ENCODE peak calls at places on chromosomes 12 and 14, in seven cellular contexts. One of them, this sample, is unnamed.

GRCh38 chr12:86959766-86960458 is 703.7 kb upstream of the MGAT4C start:
- DNase-seq in A549: no peak
- DNase-seq in transverse colon: no peak
- DNase-seq in mucosa of descending colon: no peak
- DNase-seq in tibial nerve: no peak
- DNase-seq in right lobe of liver: no peak
- DNase-seq in adrenal gland: no peak
- DNase-seq in this sample: no peak

GRCh38 chr14:74951443-74952194 is 3.8 kb downstream of the PGF start:
- DNase-seq in transverse colon: no peak
- DNase-seq in right lobe of liver: no peak
- DNase-seq in adrenal gland: no peak
- DNase-seq in tibial nerve: no peak
- DNase-seq in A549: no peak
- DNase-seq in mucosa of descending colon: no peak
- DNase-seq in this sample: no peak

GRCh38 chr12:44193281-44193680 is 357.4 kb downstream of the TMEM117 start:
- DNase-seq in mucosa of descending colon: no peak
- DNase-seq in adrenal gland: no peak
- DNase-seq in transverse colon: no peak
- DNase-seq in tibial nerve: no peak
- DNase-seq in A549: no peak
- DNase-seq in right lobe of liver: no peak
- DNase-seq in this sample: no peak

GRCh38 chr12:33670284-33670683 is 230.7 kb upstream of the SYT10 start:
- DNase-seq in tibial nerve: no peak
- DNase-seq in mucosa of descending colon: no peak
- DNase-seq in adrenal gland: no peak
- DNase-seq in right lobe of liver: no peak
- DNase-seq in A549: no peak
- DNase-seq in transverse colon: no peak
- DNase-seq in this sample: no peak

GRCh38 chr14:69818760-69819191 is 21.7 kb upstream of the SLC10A1 start:
- DNase-seq in right lobe of liver: no peak
- DNase-seq in A549: peak
- DNase-seq in adrenal gland: peak
- DNase-seq in tibial nerve: no peak
- DNase-seq in transverse colon: peak
- DNase-seq in mucosa of descending colon: no peak
- DNase-seq in this sample: peak

GRCh38 chr12:30836656-30837445 is 82.1 kb upstream of the CAPRIN2 start:
- DNase-seq in adrenal gland: no peak
- DNase-seq in A549: no peak
- DNase-seq in mucosa of descending colon: no peak
- DNase-seq in tibial nerve: no peak
- DNase-seq in right lobe of liver: no peak
- DNase-seq in transverse colon: no peak
- DNase-seq in this sample: no peak

GRCh38 chr12:73383584-73384229 is 1111.5 kb downstream of the TRHDE start:
- DNase-seq in transverse colon: no peak
- DNase-seq in right lobe of liver: no peak
- DNase-seq in adrenal gland: no peak
- DNase-seq in mucosa of descending colon: no peak
- DNase-seq in A549: no peak
- DNase-seq in tibial nerve: no peak
- DNase-seq in this sample: no peak

GRCh38 chr12:6603095-6603567 is 4.0 kb downstream of the CHD4 start:
- DNase-seq in right lobe of liver: no peak
- DNase-seq in mucosa of descending colon: no peak
- DNase-seq in adrenal gland: peak
- DNase-seq in tibial nerve: no peak
- DNase-seq in transverse colon: peak
- DNase-seq in A549: no peak
- DNase-seq in this sample: peak

GRCh38 chr14:56555921-56556570 is 23.6 kb upstream of the TMEM260 start:
- DNase-seq in adrenal gland: no peak
- DNase-seq in tibial nerve: no peak
- DNase-seq in A549: peak
- DNase-seq in transverse colon: no peak
- DNase-seq in mucosa of descending colon: no peak
- DNase-seq in right lobe of liver: no peak
- DNase-seq in this sample: no peak

GRCh38 chr14:79764288-79764687 is 447.0 kb downstream of the DIO2 start:
- DNase-seq in tibial nerve: no peak
- DNase-seq in A549: no peak
- DNase-seq in mucosa of descending colon: no peak
- DNase-seq in right lobe of liver: no peak
- DNase-seq in adrenal gland: no peak
- DNase-seq in transverse colon: no peak
- DNase-seq in this sample: no peak

GRCh38 chr14:37089410-37089809 is 83.0 kb downstream of the SLC25A21 start:
- DNase-seq in mucosa of descending colon: no peak
- DNase-seq in right lobe of liver: no peak
- DNase-seq in tibial nerve: no peak
- DNase-seq in transverse colon: no peak
- DNase-seq in A549: no peak
- DNase-seq in adrenal gland: no peak
- DNase-seq in this sample: no peak

GRCh38 chr14:100740931-100741330 is 14.2 kb downstream of the DLK1 start:
- DNase-seq in tibial nerve: no peak
- DNase-seq in adrenal gland: no peak
- DNase-seq in right lobe of liver: peak
- DNase-seq in A549: no peak
- DNase-seq in mucosa of descending colon: no peak
- DNase-seq in transverse colon: no peak
- DNase-seq in this sample: no peak

GRCh38 chr12:25459541-25459951 is 93.5 kb downstream of the LMNTD1 start:
- DNase-seq in tibial nerve: no peak
- DNase-seq in mucosa of descending colon: no peak
- DNase-seq in right lobe of liver: no peak
- DNase-seq in A549: no peak
- DNase-seq in adrenal gland: no peak
- DNase-seq in transverse colon: no peak
- DNase-seq in this sample: no peak

GRCh38 chr14:71117839-71118743 is 210.8 kb downstream of the PCNX1 start:
- DNase-seq in A549: peak
- DNase-seq in tibial nerve: no peak
- DNase-seq in adrenal gland: no peak
- DNase-seq in mucosa of descending colon: no peak
- DNase-seq in right lobe of liver: no peak
- DNase-seq in transverse colon: peak
- DNase-seq in this sample: no peak

GRCh38 chr14:56119221-56119967 is 1.2 kb downstream of the PELI2 start:
- DNase-seq in adrenal gland: peak
- DNase-seq in tibial nerve: no peak
- DNase-seq in right lobe of liver: peak
- DNase-seq in A549: peak
- DNase-seq in transverse colon: peak
- DNase-seq in mucosa of descending colon: no peak
- DNase-seq in this sample: no peak

GRCh38 chr14:105917933-105918436 is 391.6 kb downstream of the TMEM121 start:
- DNase-seq in mucosa of descending colon: peak
- DNase-seq in transverse colon: no peak
- DNase-seq in tibial nerve: no peak
- DNase-seq in A549: no peak
- DNase-seq in adrenal gland: no peak
- DNase-seq in right lobe of liver: peak
- DNase-seq in this sample: no peak

GRCh38 chr14:54229136-54229535 is 167.7 kb upstream of the CDKN3 start:
- DNase-seq in transverse colon: no peak
- DNase-seq in adrenal gland: no peak
- DNase-seq in tibial nerve: no peak
- DNase-seq in right lobe of liver: no peak
- DNase-seq in A549: no peak
- DNase-seq in mucosa of descending colon: no peak
- DNase-seq in this sample: no peak

GRCh38 chr12:40716037-40716436 is 23.8 kb downstream of the CNTN1 start:
- DNase-seq in right lobe of liver: no peak
- DNase-seq in tibial nerve: no peak
- DNase-seq in transverse colon: no peak
- DNase-seq in A549: no peak
- DNase-seq in mucosa of descending colon: no peak
- DNase-seq in adrenal gland: no peak
- DNase-seq in this sample: no peak

GRCh38 chr14:37890095-37890494 is 294.7 kb downstream of the TTC6 start:
- DNase-seq in mucosa of descending colon: no peak
- DNase-seq in adrenal gland: no peak
- DNase-seq in tibial nerve: no peak
- DNase-seq in right lobe of liver: no peak
- DNase-seq in transverse colon: no peak
- DNase-seq in A549: no peak
- DNase-seq in this sample: no peak

GRCh38 chr12:104682790-104683279 is 226.1 kb downstream of the CHST11 start:
- DNase-seq in transverse colon: no peak
- DNase-seq in right lobe of liver: no peak
- DNase-seq in A549: no peak
- DNase-seq in adrenal gland: no peak
- DNase-seq in tibial nerve: no peak
- DNase-seq in mucosa of descending colon: no peak
- DNase-seq in this sample: peak

GRCh38 chr12:132100306-132101065 is 43.6 kb downstream of the DDX51 start:
- DNase-seq in transverse colon: no peak
- DNase-seq in adrenal gland: peak
- DNase-seq in mucosa of descending colon: no peak
- DNase-seq in right lobe of liver: no peak
- DNase-seq in A549: no peak
- DNase-seq in tibial nerve: no peak
- DNase-seq in this sample: no peak

GRCh38 chr14:81416233-81416927 is 16.3 kb upstream of the STON2 start:
- DNase-seq in A549: no peak
- DNase-seq in right lobe of liver: no peak
- DNase-seq in transverse colon: no peak
- DNase-seq in mucosa of descending colon: no peak
- DNase-seq in adrenal gland: peak
- DNase-seq in tibial nerve: no peak
- DNase-seq in this sample: no peak

GRCh38 chr14:65261946-65262345 is 150.6 kb upstream of the FUT8 start:
- DNase-seq in A549: no peak
- DNase-seq in mucosa of descending colon: no peak
- DNase-seq in tibial nerve: no peak
- DNase-seq in right lobe of liver: no peak
- DNase-seq in transverse colon: no peak
- DNase-seq in adrenal gland: no peak
- DNase-seq in this sample: no peak
- H3K4me3 ChIP-seq in A549: no peak
- H3K4me3 ChIP-seq in mucosa of descending colon: no peak
- H3K4me3 ChIP-seq in tibial nerve: no peak
- H3K4me3 ChIP-seq in right lobe of liver: no peak
- H3K4me3 ChIP-seq in transverse colon: no peak
- H3K4me3 ChIP-seq in adrenal gland: no peak
- H3K4me3 ChIP-seq in this sample: no peak

DNA sequence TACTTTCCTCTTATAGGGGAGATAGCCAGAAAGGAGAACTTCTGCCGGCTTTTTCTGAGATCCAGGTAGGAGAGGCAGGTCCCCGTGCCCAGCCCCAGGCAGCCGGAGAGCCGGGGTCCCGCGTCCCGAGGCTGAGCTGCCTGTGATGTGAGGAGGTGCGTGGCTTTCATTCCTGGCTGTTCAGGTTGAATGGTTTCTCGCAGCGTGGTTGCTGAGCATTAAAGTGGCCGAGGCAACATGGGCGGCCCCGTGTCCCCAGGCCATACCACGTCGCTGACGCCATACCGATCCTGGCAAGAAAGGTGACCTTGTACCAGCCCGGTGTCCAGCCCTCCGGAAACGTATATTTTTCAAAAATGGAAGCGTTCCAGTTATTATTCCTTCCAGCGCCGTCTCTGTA is 116.7 kb upstream of the MYL2 start:
- DNase-seq in tibial nerve: no peak
- DNase-seq in adrenal gland: no peak
- DNase-seq in A549: no peak
- DNase-seq in transverse colon: no peak
- DNase-seq in right lobe of liver: no peak
- DNase-seq in mucosa of descending colon: no peak
- DNase-seq in this sample: no peak
- H3K4me3 ChIP-seq in tibial nerve: no peak
- H3K4me3 ChIP-seq in adrenal gland: no peak
- H3K4me3 ChIP-seq in A549: peak
- H3K4me3 ChIP-seq in transverse colon: no peak
- H3K4me3 ChIP-seq in right lobe of liver: no peak
- H3K4me3 ChIP-seq in mucosa of descending colon: no peak
- H3K4me3 ChIP-seq in this sample: no peak

GRCh38 chr14:39268393-39268792 is 34.7 kb downstream of the MIA2 start:
- DNase-seq in mucosa of descending colon: no peak
- DNase-seq in right lobe of liver: no peak
- DNase-seq in transverse colon: no peak
- DNase-seq in tibial nerve: no peak
- DNase-seq in adrenal gland: no peak
- DNase-seq in A549: peak
- DNase-seq in this sample: peak
- H3K4me3 ChIP-seq in mucosa of descending colon: no peak
- H3K4me3 ChIP-seq in right lobe of liver: no peak
- H3K4me3 ChIP-seq in transverse colon: no peak
- H3K4me3 ChIP-seq in tibial nerve: peak
- H3K4me3 ChIP-seq in adrenal gland: no peak
- H3K4me3 ChIP-seq in A549: peak
- H3K4me3 ChIP-seq in this sample: peak

GRCh38 chr12:110922652-110923051 is 2.3 kb upstream of the MYL2 start:
- DNase-seq in mucosa of descending colon: no peak
- DNase-seq in adrenal gland: no peak
- DNase-seq in transverse colon: no peak
- DNase-seq in tibial nerve: no peak
- DNase-seq in A549: no peak
- DNase-seq in right lobe of liver: no peak
- DNase-seq in this sample: no peak

GRCh38 chr12:110919720-110920119 is 659 bp downstream of the MYL2 start:
- DNase-seq in A549: no peak
- DNase-seq in mucosa of descending colon: no peak
- DNase-seq in adrenal gland: no peak
- DNase-seq in right lobe of liver: no peak
- DNase-seq in tibial nerve: no peak
- DNase-seq in transverse colon: no peak
- DNase-seq in this sample: no peak

GRCh38 chr12:110921262-110921661 is 883 bp upstream of the MYL2 start:
- DNase-seq in right lobe of liver: no peak
- DNase-seq in adrenal gland: no peak
- DNase-seq in tibial nerve: no peak
- DNase-seq in transverse colon: no peak
- DNase-seq in A549: peak
- DNase-seq in mucosa of descending colon: no peak
- DNase-seq in this sample: no peak

GRCh38 chr12:110917961-110918360 is 2.4 kb downstream of the MYL2 start:
- DNase-seq in A549: no peak
- DNase-seq in transverse colon: no peak
- DNase-seq in tibial nerve: no peak
- DNase-seq in right lobe of liver: no peak
- DNase-seq in mucosa of descending colon: no peak
- DNase-seq in adrenal gland: no peak
- DNase-seq in this sample: no peak

DNA sequence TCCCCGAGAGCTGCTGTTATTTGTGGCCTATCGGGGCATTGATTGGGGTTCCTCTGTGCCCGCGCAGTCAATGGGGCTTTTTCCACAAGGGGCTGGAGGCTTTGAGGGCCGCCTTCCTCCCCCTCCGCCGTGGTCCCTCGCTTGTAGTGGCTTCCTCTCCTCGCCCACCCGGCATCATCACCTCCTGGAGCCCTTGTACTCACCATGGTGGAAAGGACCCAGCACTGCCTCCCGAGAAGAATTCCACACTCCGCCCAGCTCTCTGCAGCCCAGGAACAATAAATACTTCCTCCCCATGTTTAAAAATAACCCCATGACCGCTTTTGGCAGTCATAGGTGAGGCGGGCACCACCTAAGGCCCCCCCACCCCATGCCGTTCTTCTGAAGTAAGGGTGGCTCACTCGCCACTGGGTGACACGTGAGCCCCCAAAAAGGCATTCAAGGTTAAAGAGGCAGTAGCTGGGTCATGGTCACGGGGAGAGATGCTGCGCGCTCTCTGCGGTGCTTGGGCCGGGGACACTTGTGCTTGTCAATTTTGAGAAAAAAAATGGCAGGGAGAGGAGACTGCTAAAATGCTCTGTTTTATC is at the start of gene MYL2:
- DNase-seq in adrenal gland: no peak
- DNase-seq in tibial nerve: no peak
- DNase-seq in mucosa of descending colon: no peak
- DNase-seq in A549: no peak
- DNase-seq in right lobe of liver: no peak
- DNase-seq in transverse colon: no peak
- DNase-seq in this sample: no peak
- H3K4me3 ChIP-seq in adrenal gland: no peak
- H3K4me3 ChIP-seq in tibial nerve: no peak
- H3K4me3 ChIP-seq in mucosa of descending colon: no peak
- H3K4me3 ChIP-seq in A549: no peak
- H3K4me3 ChIP-seq in right lobe of liver: no peak
- H3K4me3 ChIP-seq in transverse colon: no peak
- H3K4me3 ChIP-seq in this sample: no peak